ENCODE peak calls at places on chromosomes 13 and 19, in six cellular contexts. X is AG04449, L is cardiac fibroblast, Y is progenitor cell of endocrine pancreas, R is cardiac muscle cell, F is tibial nerve. A is an unnamed sample.
A peak's percentile ranks its signal among the peaks of the same experiment; 100 is the strongest.

GRCh38 chr19:42253245-42254082 is 1.5 kb downstream of the ERF start:
- DNase-seq in X (no peak), L (peak; percentile 56), Y (peak; percentile 69), R (peak; percentile 65), F (peak; percentile 57), A (peak; percentile 53)

GRCh38 chr13:113962386-113962785 is 11.5 kb downstream of the C13orf46 start:
- DNase-seq in X (no peak), L (no peak), Y (no peak), R (no peak), F (no peak), A (no peak)

GRCh38 chr19:56350416-56351045 is 35.9 kb upstream of the ZSCAN5A start:
- DNase-seq in X (no peak), L (peak; percentile 61), Y (peak; percentile 18), R (peak; percentile 65), F (peak; percentile 74), A (no peak)

GRCh38 chr13:78022164-78022877 is 103.7 kb upstream of the EDNRB start:
- DNase-seq in X (no peak), L (peak; percentile 74), Y (no peak), R (peak; percentile 70), F (peak; percentile 24), A (peak; percentile 39)

GRCh38 chr13:27137759-27138158 is 33.9 kb downstream of the USP12 start:
- DNase-seq in X (no peak), L (no peak), Y (no peak), R (no peak), F (no peak), A (no peak)

GRCh38 chr13:46687810-46688209 is 109.2 kb downstream of the ESD start:
- DNase-seq in X (no peak), L (peak; percentile 64), Y (no peak), R (peak; percentile 69), F (no peak), A (no peak)

GRCh38 chr13:35093356-35093755 is 151.3 kb downstream of the NBEA start:
- DNase-seq in X (no peak), L (no peak), Y (no peak), R (no peak), F (no peak), A (no peak)

GRCh38 chr13:97555034-97555433 is 121.1 kb downstream of the RAP2A start:
- DNase-seq in X (no peak), L (no peak), Y (no peak), R (no peak), F (no peak), A (no peak)

GRCh38 chr19:5184930-5185329 is 155.7 kb downstream of the PTPRS start:
- DNase-seq in X (no peak), L (no peak), Y (no peak), R (no peak), F (no peak), A (no peak)

GRCh38 chr13:51829236-51829899 is 15.6 kb downstream of the TMEM272 start:
- DNase-seq in X (no peak), L (no peak), Y (no peak), R (no peak), F (no peak), A (no peak)

GRCh38 chr19:10817291-10818038 is 18.5 kb downstream of the TMED1 start:
- DNase-seq in X (peak; percentile 90), L (peak; percentile 96), Y (no peak), R (peak; percentile 96), F (peak; percentile 83), A (no peak)

GRCh38 chr13:96229356-96229755 is 139.4 kb downstream of the HS6ST3 start:
- DNase-seq in X (no peak), L (peak; percentile 2), Y (no peak), R (peak; percentile 15), F (no peak), A (no peak)

GRCh38 chr13:20326809-20327208 is 94.7 kb upstream of the GJB6 start:
- DNase-seq in X (no peak), L (no peak), Y (no peak), R (no peak), F (no peak), A (no peak)

GRCh38 chr19:48993175-48994034 is at the start of the genes GYS1 and RUVBL2:
- DNase-seq in X (peak; percentile 99), L (peak; percentile 100), Y (peak; percentile 99), R (peak; percentile 100), F (peak; percentile 98), A (peak; percentile 98)

GRCh38 chr19:48994035-48994386 is 324 bp downstream of the RUVBL2 start:
- DNase-seq in X (no peak), L (no peak), Y (no peak), R (no peak), F (no peak), A (no peak)

GRCh38 chr19:48992571-48993174 is 436 bp downstream of the GYS1 start:
- DNase-seq in X (no peak), L (no peak), Y (no peak), R (no peak), F (no peak), A (no peak)

GRCh38 chr19:48999481-49000325 is 6.0 kb downstream of the RUVBL2 start:
- DNase-seq in X (no peak), L (peak; percentile 81), Y (peak; percentile 49), R (peak; percentile 80), F (no peak), A (peak; percentile 42)

GRCh38 chr19:48997972-48998371 is 4.3 kb downstream of the RUVBL2 start:
- DNase-seq in X (no peak), L (peak; percentile 64), Y (peak; percentile 53), R (peak; percentile 63), F (no peak), A (peak; percentile 35)
- TF ChIP-seq CTCF in X (peak; percentile 67), L (peak; percentile 69), Y (peak; percentile 60), R (peak; percentile 64), F (no peak), A (no peak)

GRCh38 chr13:30618938-30619289 is 1.2 kb downstream of the USPL1 start:
- DNase-seq in X (no peak), L (no peak), Y (no peak), R (no peak), F (no peak), A (no peak)

GRCh38 chr13:30616927-30617314 is 799 bp upstream of the USPL1 start:
- DNase-seq in X (peak; percentile 62), L (peak; percentile 97), Y (peak; percentile 49), R (peak; percentile 93), F (peak; percentile 86), A (no peak)

GRCh38 chr13:30615851-30616311 is 1.8 kb upstream of the USPL1 start:
- DNase-seq in X (no peak), L (peak; percentile 62), Y (no peak), R (peak; percentile 61), F (peak; percentile 31), A (no peak)

GRCh38 chr13:30618186-30618937 is 642 bp downstream of the USPL1 start:
- DNase-seq in X (no peak), L (peak; percentile 17), Y (no peak), R (no peak), F (no peak), A (peak; percentile 29)

DNA sequence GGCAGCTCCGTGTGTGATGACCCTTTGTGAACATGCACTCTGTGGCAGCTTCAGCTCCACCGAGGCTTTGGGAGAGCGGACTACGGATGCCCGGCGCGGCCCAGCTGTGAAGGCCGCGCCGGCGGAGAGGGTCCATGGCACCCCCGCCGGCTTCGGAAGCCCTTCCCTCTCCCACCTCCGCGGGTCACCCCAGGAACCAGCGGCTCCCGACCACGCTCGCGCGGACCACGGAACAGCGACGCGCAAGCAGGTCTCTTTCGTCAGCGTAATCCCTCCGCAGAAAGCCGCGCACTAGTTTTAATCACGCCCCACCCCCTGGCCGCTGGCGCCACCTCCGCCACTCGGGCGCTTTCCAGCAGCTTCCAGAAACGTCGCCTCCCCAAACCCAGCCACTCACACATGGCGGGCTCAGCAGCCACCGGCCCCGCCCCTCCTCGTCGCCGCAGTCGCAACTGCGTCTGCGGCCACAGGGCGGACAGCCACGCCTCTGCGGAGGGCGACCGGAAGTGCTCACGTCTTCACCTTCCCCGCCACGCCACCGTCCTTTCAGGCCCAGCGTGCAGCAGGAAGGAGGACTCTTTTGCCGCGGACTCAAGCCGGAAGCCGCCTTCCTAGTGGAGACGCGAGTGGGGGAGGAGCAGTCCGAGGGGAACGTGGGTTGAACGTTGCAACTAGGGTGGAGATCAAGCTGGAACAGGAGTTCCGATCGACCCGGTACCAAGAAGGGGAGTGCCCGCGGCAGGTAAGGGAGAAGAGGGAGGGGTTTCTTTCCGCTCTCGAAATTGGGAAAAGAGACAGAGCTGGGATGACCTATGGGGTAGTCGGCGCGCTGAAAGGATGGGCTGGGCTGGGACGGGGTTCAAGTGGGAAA is at the start of gene USPL1:
- DNase-seq in X (peak; percentile 96), L (peak; percentile 100), Y (peak; percentile 96), R (peak; percentile 100), F (peak; percentile 95), A (peak; percentile 98)
- TF ChIP-seq CTCF in X (peak; percentile 26), L (peak; percentile 22), Y (peak; percentile 45), R (no peak), F (peak; percentile 25), A (no peak)

GRCh38 chr13:111158136-111158805 is 43.2 kb downstream of the ARHGEF7 start:
- DNase-seq in X (no peak), L (peak; percentile 46), Y (no peak), R (peak; percentile 21), F (no peak), A (no peak)

GRCh38 chr13:111153279-111153976 is 38.3 kb downstream of the ARHGEF7 start:
- DNase-seq in X (peak; percentile 42), L (peak; percentile 94), Y (peak; percentile 91), R (peak; percentile 95), F (peak; percentile 87), A (peak; percentile 93)

GRCh38 chr13:111156421-111156820 is 41.3 kb downstream of the ARHGEF7 start:
- DNase-seq in X (no peak), L (peak; percentile 18), Y (no peak), R (no peak), F (no peak), A (no peak)

GRCh38 chr13:111152836-111153235 is 37.7 kb downstream of the ARHGEF7 start:
- DNase-seq in X (no peak), L (peak; percentile 11), Y (no peak), R (no peak), F (no peak), A (no peak)

GRCh38 chr13:111153977-111154332 is 38.8 kb downstream of the ARHGEF7 start:
- DNase-seq in X (no peak), L (no peak), Y (peak; percentile 44), R (no peak), F (peak; percentile 15), A (peak; percentile 59)
- TF ChIP-seq CTCF in X (peak; percentile 43), L (peak; percentile 27), Y (peak; percentile 8), R (peak; percentile 31), F (no peak), A (no peak)

GRCh38 chr19:19260842-19261241 is 12.3 kb downstream of the TM6SF2 start:
- DNase-seq in X (no peak), L (no peak), Y (no peak), R (no peak), F (no peak), A (no peak)

GRCh38 chr19:19258589-19259338 is 14.3 kb downstream of the TM6SF2 start:
- DNase-seq in X (no peak), L (no peak), Y (no peak), R (no peak), F (no peak), A (no peak)

GRCh38 chr19:19259741-19260140 is 13.4 kb downstream of the TM6SF2 start:
- DNase-seq in X (no peak), L (no peak), Y (no peak), R (peak; percentile 12), F (no peak), A (no peak)

GRCh38 chr19:19261350-19262189 is 11.5 kb downstream of the TM6SF2 start:
- DNase-seq in X (no peak), L (no peak), Y (no peak), R (no peak), F (no peak), A (no peak)

GRCh38 chr19:19260417-19260816 is 12.7 kb downstream of the TM6SF2 start:
- DNase-seq in X (no peak), L (no peak), Y (no peak), R (no peak), F (no peak), A (no peak)
- TF ChIP-seq CTCF in X (no peak), L (no peak), Y (no peak), R (no peak), F (no peak), A (no peak)

A was measured in natural killer cell.